ENCODE peak calls at places on chromosomes 4 and X, in nine cellular contexts. One of them, this sample, is unnamed.

GRCh38 chr4:185424905-185425599 is 712 bp downstream of the UFSP2 start:
- DNase-seq in endothelial cell: no peak
- DNase-seq in C1 segment of cervical spinal cord: no peak
- DNase-seq in ELR: no peak
- DNase-seq in memory B cell: peak; percentile 20
- DNase-seq in heart left ventricle: no peak
- DNase-seq in NCI-H1417: no peak
- DNase-seq in T-helper 1 cell: no peak
- DNase-seq in fibroblast of lung: no peak
- DNase-seq in this sample: no peak

GRCh38 chrX:39969099-39969825 is 128.5 kb downstream of the BCOR start:
- DNase-seq in endothelial cell: no peak
- DNase-seq in fibroblast of lung: no peak
- DNase-seq in NCI-H1417: peak; percentile 96
- DNase-seq in heart left ventricle: peak; percentile 45
- DNase-seq in ELR: no peak
- DNase-seq in memory B cell: no peak
- DNase-seq in T-helper 1 cell: no peak
- DNase-seq in C1 segment of cervical spinal cord: no peak
- DNase-seq in this sample: no peak

GRCh38 chrX:150361777-150362351 is 1.3 kb upstream of the MAMLD1 start:
- DNase-seq in fibroblast of lung: peak; percentile 50
- DNase-seq in memory B cell: no peak
- DNase-seq in C1 segment of cervical spinal cord: no peak
- DNase-seq in ELR: peak; percentile 52
- DNase-seq in T-helper 1 cell: no peak
- DNase-seq in endothelial cell: peak; percentile 3
- DNase-seq in NCI-H1417: peak; percentile 15
- DNase-seq in heart left ventricle: no peak
- DNase-seq in this sample: no peak

GRCh38 chr4:16139066-16139945 is 55.5 kb upstream of the PROM1 start:
- DNase-seq in fibroblast of lung: no peak
- DNase-seq in ELR: no peak
- DNase-seq in C1 segment of cervical spinal cord: no peak
- DNase-seq in memory B cell: no peak
- DNase-seq in T-helper 1 cell: no peak
- DNase-seq in heart left ventricle: no peak
- DNase-seq in NCI-H1417: no peak
- DNase-seq in endothelial cell: no peak
- DNase-seq in this sample: no peak

GRCh38 chr4:154566639-154567204 is 3.9 kb downstream of the FGB start:
- DNase-seq in NCI-H1417: no peak
- DNase-seq in C1 segment of cervical spinal cord: no peak
- DNase-seq in memory B cell: no peak
- DNase-seq in T-helper 1 cell: no peak
- DNase-seq in heart left ventricle: no peak
- DNase-seq in endothelial cell: no peak
- DNase-seq in ELR: peak; percentile 9
- DNase-seq in fibroblast of lung: peak; percentile 60
- DNase-seq in this sample: no peak

GRCh38 chr4:87896020-87896621 is 63.4 kb downstream of the MEPE start:
- DNase-seq in memory B cell: no peak
- DNase-seq in T-helper 1 cell: no peak
- DNase-seq in endothelial cell: no peak
- DNase-seq in C1 segment of cervical spinal cord: no peak
- DNase-seq in fibroblast of lung: peak; percentile 93
- DNase-seq in heart left ventricle: no peak
- DNase-seq in ELR: peak; percentile 84
- DNase-seq in NCI-H1417: no peak
- DNase-seq in this sample: no peak

GRCh38 chrX:69128573-69128972 is 36.7 kb downstream of the PJA1 start:
- DNase-seq in NCI-H1417: peak; percentile 12
- DNase-seq in ELR: peak; percentile 33
- DNase-seq in T-helper 1 cell: no peak
- DNase-seq in fibroblast of lung: peak; percentile 40
- DNase-seq in memory B cell: no peak
- DNase-seq in endothelial cell: peak; percentile 11
- DNase-seq in heart left ventricle: peak; percentile 45
- DNase-seq in C1 segment of cervical spinal cord: no peak
- DNase-seq in this sample: no peak

GRCh38 chr4:88792268-88792781 is 94.7 kb upstream of the NAP1L5 start:
- DNase-seq in NCI-H1417: no peak
- DNase-seq in endothelial cell: no peak
- DNase-seq in memory B cell: no peak
- DNase-seq in T-helper 1 cell: no peak
- DNase-seq in ELR: peak; percentile 87
- DNase-seq in C1 segment of cervical spinal cord: no peak
- DNase-seq in fibroblast of lung: peak; percentile 85
- DNase-seq in heart left ventricle: no peak
- DNase-seq in this sample: no peak

GRCh38 chr4:183360161-183360919 is 38.1 kb upstream of the CLDN24 start:
- DNase-seq in T-helper 1 cell: no peak
- DNase-seq in ELR: peak; percentile 51
- DNase-seq in fibroblast of lung: peak; percentile 81
- DNase-seq in C1 segment of cervical spinal cord: no peak
- DNase-seq in memory B cell: no peak
- DNase-seq in heart left ventricle: no peak
- DNase-seq in NCI-H1417: no peak
- DNase-seq in endothelial cell: no peak
- DNase-seq in this sample: no peak

GRCh38 chr4:17385403-17385802 is 126.5 kb downstream of the QDPR start:
- DNase-seq in heart left ventricle: no peak
- DNase-seq in C1 segment of cervical spinal cord: no peak
- DNase-seq in fibroblast of lung: peak; percentile 38
- DNase-seq in ELR: peak; percentile 33
- DNase-seq in T-helper 1 cell: no peak
- DNase-seq in endothelial cell: no peak
- DNase-seq in NCI-H1417: no peak
- DNase-seq in memory B cell: no peak
- DNase-seq in this sample: no peak

This sample was measured in NK-92 treated with Interleukin-12 subunit alpha and Interleukin-12 subunit beta, amount 100 ng/mL, for 24 hours.